ENCODE peak calls at places on chromosomes 16 and 17, in nine cellular contexts. J is adipocyte; G is CD8-positive, alpha-beta T cell; D is suprapubic skin; Z is ascending aorta; W is uterus; T is pancreas; I is SJSA1; Y is small intestine. A is an unnamed sample.

GRCh38 chr16:67926181-67926742 is 5.4 kb downstream of the CTRL start:
- DNase-seq in G (no peak), I (no peak), J (peak), D (no peak), T (peak), Y (no peak), W (no peak), Z (no peak), A (peak)

GRCh38 chr16:15866451-15866850 is 9.6 kb upstream of the MYH11 start:
- DNase-seq in G (no peak), W (no peak), T (no peak), J (no peak), Y (no peak), D (no peak), I (no peak), Z (no peak), A (peak)

GRCh38 chr16:65771707-65772106 is 594.8 kb upstream of the CDH5 start:
- DNase-seq in I (no peak), Z (no peak), T (no peak), W (no peak), J (no peak), G (no peak), Y (no peak), D (no peak), A (no peak)

GRCh38 chr16:79608976-79609375 is 8.4 kb upstream of the MAF start:
- DNase-seq in J (no peak), T (no peak), W (no peak), Y (no peak), G (no peak), D (no peak), Z (no peak), I (no peak), A (no peak)

GRCh38 chr16:13436641-13437423 is 483.1 kb upstream of the ERCC4 start:
- DNase-seq in I (no peak), Z (no peak), D (no peak), W (no peak), G (no peak), T (peak), J (no peak), Y (no peak), A (no peak)

GRCh38 chr16:48607056-48607825 is 2.7 kb downstream of the N4BP1 start:
- DNase-seq in I (no peak), G (no peak), Z (no peak), Y (peak), T (no peak), D (no peak), W (no peak), J (peak), A (peak)

GRCh38 chr16:20903889-20904506 is 3.4 kb downstream of the LYRM1 start:
- DNase-seq in Y (no peak), W (no peak), T (no peak), Z (no peak), J (no peak), D (no peak), I (no peak), G (no peak), A (no peak)

GRCh38 chr16:24975428-24975889 is 39.7 kb downstream of the ARHGAP17 start:
- DNase-seq in Y (no peak), J (peak), I (no peak), T (no peak), D (no peak), Z (no peak), G (no peak), W (no peak), A (peak)

GRCh38 chr16:88711750-88712340 is 5.5 kb downstream of the CTU2 start:
- DNase-seq in T (no peak), D (no peak), G (no peak), Z (no peak), I (no peak), J (no peak), W (no peak), Y (no peak), A (no peak)

GRCh38 chr17:34254651-34255380 is at the start of gene CCL2:
- DNase-seq in Z (no peak), J (peak), G (no peak), Y (peak), T (peak), D (peak), I (peak), W (peak), A (peak)

GRCh38 chr17:65684631-65685030 is 123.2 kb upstream of the AXIN2 start:
- DNase-seq in G (no peak), T (no peak), W (no peak), I (no peak), Y (no peak), Z (no peak), J (peak), D (no peak), A (no peak)

GRCh38 chr16:3112058-3112880 is at the start of gene ZNF205:
- DNase-seq in Y (peak), D (peak), W (peak), I (peak), T (peak), G (no peak), Z (no peak), J (peak), A (peak)
- H3K4me3 ChIP-seq in Y (peak), D (peak), W (peak), I (peak), T (peak), G (no peak), Z (peak), J (peak), A (peak)

GRCh38 chr17:69539274-69539673 is 124.8 kb downstream of the MAP2K6 start:
- DNase-seq in I (peak), T (no peak), G (no peak), D (no peak), W (no peak), Y (peak), Z (no peak), J (no peak), A (no peak)
- H3K4me3 ChIP-seq in I (no peak), T (no peak), G (no peak), D (no peak), W (no peak), Y (no peak), Z (no peak), J (no peak), A (no peak)

GRCh38 chr17:61402978-61403845 is 3.6 kb downstream of the TBX2 start:
- DNase-seq in I (no peak), W (peak), D (no peak), J (peak), G (no peak), Y (no peak), T (no peak), Z (no peak), A (peak)

GRCh38 chr17:61402073-61402541 is 2.5 kb downstream of the TBX2 start:
- DNase-seq in G (no peak), I (no peak), J (peak), T (no peak), Z (no peak), D (no peak), Y (no peak), W (no peak), A (no peak)

GRCh38 chr17:61400786-61401279 is 1.2 kb downstream of the TBX2 start:
- DNase-seq in D (no peak), Y (no peak), J (peak), Z (no peak), W (peak), G (no peak), T (no peak), I (no peak), A (peak)

GRCh38 chr17:61400058-61400785 is 579 bp downstream of the TBX2 start:
- DNase-seq in I (peak), Z (no peak), W (peak), G (no peak), T (no peak), J (peak), Y (no peak), D (no peak), A (peak)

GRCh38 chr17:61401280-61402072 is 1.8 kb downstream of the TBX2 start:
- DNase-seq in G (no peak), J (peak), Z (no peak), I (no peak), Y (no peak), T (no peak), D (no peak), W (peak), A (peak)
- H3K4me3 ChIP-seq in G (no peak), J (peak), Z (peak), I (peak), Y (peak), T (no peak), D (peak), W (peak), A (peak)

DNA sequence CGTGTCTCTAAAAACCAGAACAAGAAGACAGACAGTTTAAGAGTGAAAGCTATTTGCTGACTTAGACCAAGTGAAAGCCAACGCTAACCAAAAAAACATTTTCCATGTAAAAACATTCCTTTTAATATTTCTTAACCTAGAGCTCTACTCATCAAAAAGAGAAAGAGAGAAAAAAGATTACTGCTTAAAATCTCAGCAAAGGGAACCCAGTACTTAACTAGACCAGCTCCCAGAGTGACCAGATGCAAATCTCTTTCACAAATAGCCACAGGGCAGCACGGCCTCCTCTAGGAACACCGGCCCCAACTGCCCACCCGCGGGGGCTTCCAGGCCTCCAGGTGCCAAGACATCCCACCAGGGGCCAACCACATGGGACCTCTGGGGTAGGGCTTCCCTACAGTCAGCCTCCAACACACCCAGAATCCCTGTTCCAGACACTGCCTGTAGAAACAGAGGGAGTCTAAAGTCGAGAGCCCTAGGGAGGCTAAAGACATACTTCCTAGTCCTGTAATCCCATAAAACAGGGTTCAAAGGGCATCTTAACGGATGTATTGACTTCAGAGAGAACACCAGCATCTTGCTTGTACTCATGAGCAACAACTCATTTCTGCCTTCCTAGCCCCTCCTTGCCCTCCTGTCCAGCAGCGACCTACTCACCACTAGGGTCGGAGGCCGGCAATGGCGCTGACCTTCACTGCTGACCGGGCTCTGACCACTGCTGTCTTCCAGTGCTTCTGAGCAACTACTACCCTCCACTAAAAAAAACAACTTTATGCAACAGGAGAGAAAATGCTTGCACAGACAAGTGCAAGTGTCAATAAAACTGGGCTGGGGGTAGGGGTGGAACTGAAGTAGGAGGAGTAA is 21.3 kb downstream of the ZCCHC14 start:
- DNase-seq in J (no peak), I (no peak), Y (peak), W (no peak), D (no peak), T (no peak), Z (no peak), G (no peak), A (peak)
- H3K4me3 ChIP-seq in J (peak), I (no peak), Y (no peak), W (no peak), D (no peak), T (no peak), Z (no peak), G (no peak), A (no peak)

GRCh38 chr17:77882481-77883212 is 75.9 kb upstream of the TNRC6C start:
- DNase-seq in I (peak), T (peak), W (peak), D (no peak), Y (peak), Z (peak), G (peak), J (peak), A (peak)
- H3K4me3 ChIP-seq in I (no peak), T (no peak), W (no peak), D (no peak), Y (no peak), Z (no peak), G (peak), J (no peak), A (no peak)

A was measured in fibroblast of the aortic adventitia.